ENCODE peak calls at places on chromosomes 1 and 21, in eight cellular contexts. One of them, this sample, is unnamed.

GRCh38 chr1:14365226-14365994 is 233.1 kb upstream of the KAZN start:
- DNase-seq in H9: no peak
- DNase-seq in stomach: no peak
- DNase-seq in lung: no peak
- DNase-seq in Peyer's patch: no peak
- DNase-seq in HFF-Myc: no peak
- DNase-seq in thoracic aorta: no peak
- DNase-seq in CD4-positive, alpha-beta T cell: no peak
- DNase-seq in this sample: no peak

GRCh38 chr1:219459321-219460105 is 153.4 kb downstream of the ZC3H11B start:
- DNase-seq in H9: no peak
- DNase-seq in stomach: no peak
- DNase-seq in lung: no peak
- DNase-seq in Peyer's patch: no peak
- DNase-seq in HFF-Myc: no peak
- DNase-seq in thoracic aorta: no peak
- DNase-seq in CD4-positive, alpha-beta T cell: no peak
- DNase-seq in this sample: no peak

GRCh38 chr1:39141925-39142324 is 62.6 kb upstream of the MACF1 start:
- DNase-seq in H9: peak
- DNase-seq in stomach: no peak
- DNase-seq in lung: no peak
- DNase-seq in Peyer's patch: no peak
- DNase-seq in HFF-Myc: no peak
- DNase-seq in thoracic aorta: no peak
- DNase-seq in CD4-positive, alpha-beta T cell: no peak
- DNase-seq in this sample: no peak

GRCh38 chr1:110425611-110426152 is 18.2 kb upstream of the LAMTOR5 start:
- DNase-seq in H9: no peak
- DNase-seq in stomach: no peak
- DNase-seq in lung: no peak
- DNase-seq in Peyer's patch: no peak
- DNase-seq in HFF-Myc: no peak
- DNase-seq in thoracic aorta: no peak
- DNase-seq in CD4-positive, alpha-beta T cell: no peak
- DNase-seq in this sample: no peak

GRCh38 chr1:198678301-198678836 is 39.5 kb downstream of the PTPRC start:
- DNase-seq in H9: no peak
- DNase-seq in stomach: no peak
- DNase-seq in lung: no peak
- DNase-seq in Peyer's patch: no peak
- DNase-seq in HFF-Myc: no peak
- DNase-seq in thoracic aorta: no peak
- DNase-seq in CD4-positive, alpha-beta T cell: peak
- DNase-seq in this sample: no peak

GRCh38 chr1:1432951-1433803 is 2.3 kb upstream of the VWA1 start:
- DNase-seq in H9: peak
- DNase-seq in stomach: peak
- DNase-seq in lung: peak
- DNase-seq in Peyer's patch: peak
- DNase-seq in HFF-Myc: no peak
- DNase-seq in thoracic aorta: no peak
- DNase-seq in CD4-positive, alpha-beta T cell: no peak
- DNase-seq in this sample: no peak

GRCh38 chr1:180098242-180098995 is 56.2 kb upstream of the QSOX1 start:
- DNase-seq in H9: no peak
- DNase-seq in stomach: no peak
- DNase-seq in lung: no peak
- DNase-seq in Peyer's patch: no peak
- DNase-seq in HFF-Myc: no peak
- DNase-seq in thoracic aorta: no peak
- DNase-seq in CD4-positive, alpha-beta T cell: no peak
- DNase-seq in this sample: peak

GRCh38 chr1:154863702-154864174 is 6.3 kb downstream of the KCNN3 start:
- DNase-seq in H9: peak
- DNase-seq in stomach: peak
- DNase-seq in lung: no peak
- DNase-seq in Peyer's patch: no peak
- DNase-seq in HFF-Myc: no peak
- DNase-seq in thoracic aorta: no peak
- DNase-seq in CD4-positive, alpha-beta T cell: no peak
- DNase-seq in this sample: no peak

GRCh38 chr1:235304549-235305451 is 23.2 kb downstream of the ARID4B start:
- DNase-seq in H9: no peak
- DNase-seq in stomach: no peak
- DNase-seq in lung: no peak
- DNase-seq in Peyer's patch: no peak
- DNase-seq in HFF-Myc: no peak
- DNase-seq in thoracic aorta: no peak
- DNase-seq in CD4-positive, alpha-beta T cell: no peak
- DNase-seq in this sample: no peak

GRCh38 chr1:6129313-6129712 is 50.8 kb downstream of the CHD5 start:
- DNase-seq in H9: no peak
- DNase-seq in stomach: no peak
- DNase-seq in lung: no peak
- DNase-seq in Peyer's patch: peak
- DNase-seq in HFF-Myc: no peak
- DNase-seq in thoracic aorta: no peak
- DNase-seq in CD4-positive, alpha-beta T cell: no peak
- DNase-seq in this sample: no peak

GRCh38 chr1:192563129-192563528 is 12.4 kb upstream of the RGS1 start:
- DNase-seq in H9: no peak
- DNase-seq in stomach: no peak
- DNase-seq in lung: no peak
- DNase-seq in Peyer's patch: no peak
- DNase-seq in HFF-Myc: no peak
- DNase-seq in thoracic aorta: no peak
- DNase-seq in CD4-positive, alpha-beta T cell: no peak
- DNase-seq in this sample: no peak

GRCh38 chr21:37463083-37463780 is 96.7 kb downstream of the DYRK1A start:
- DNase-seq in H9: no peak
- DNase-seq in stomach: peak
- DNase-seq in lung: no peak
- DNase-seq in Peyer's patch: no peak
- DNase-seq in HFF-Myc: peak
- DNase-seq in thoracic aorta: no peak
- DNase-seq in CD4-positive, alpha-beta T cell: no peak
- DNase-seq in this sample: no peak

GRCh38 chr1:204259196-204259595 is 45.4 kb upstream of the GOLT1A start:
- DNase-seq in H9: no peak
- DNase-seq in stomach: no peak
- DNase-seq in lung: no peak
- DNase-seq in Peyer's patch: no peak
- DNase-seq in HFF-Myc: no peak
- DNase-seq in thoracic aorta: no peak
- DNase-seq in CD4-positive, alpha-beta T cell: no peak
- DNase-seq in this sample: no peak

DNA sequence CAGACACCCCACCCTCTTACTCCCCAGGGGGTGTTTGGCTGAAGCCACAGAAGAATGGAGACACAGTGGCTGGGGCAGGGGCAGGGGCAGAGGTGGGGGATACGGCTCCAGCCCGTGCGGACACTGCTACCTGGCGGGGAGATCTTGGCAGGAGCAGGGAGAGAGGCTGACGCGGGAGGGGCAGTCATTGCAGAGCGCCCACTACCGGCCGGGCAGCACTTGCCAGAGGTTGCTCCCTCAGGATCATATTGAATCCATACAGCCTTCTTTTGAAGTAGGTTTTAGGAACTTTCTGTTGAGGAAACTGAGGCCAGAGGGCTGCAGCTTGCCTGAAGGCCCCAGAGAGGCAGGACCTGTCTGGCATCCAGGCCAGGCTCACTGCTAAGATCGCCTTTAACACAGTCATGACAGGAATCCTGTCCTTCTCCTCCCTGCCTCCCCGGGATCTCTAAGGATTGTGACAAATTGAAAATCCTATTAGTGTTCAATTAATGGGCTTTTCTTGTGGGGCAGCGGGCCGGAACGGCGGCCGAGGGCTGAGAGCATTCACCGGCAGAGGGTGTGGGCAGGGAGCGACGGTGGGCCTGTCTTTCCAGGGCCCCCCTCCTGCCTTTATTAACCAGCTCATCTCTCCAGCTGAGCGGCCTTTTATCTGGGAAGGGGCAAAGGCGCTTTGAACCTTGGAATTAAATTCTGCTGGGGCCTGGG is 65.5 kb upstream of the WNT4 start:
- DNase-seq in H9: peak
- DNase-seq in stomach: no peak
- DNase-seq in lung: no peak
- DNase-seq in Peyer's patch: no peak
- DNase-seq in HFF-Myc: no peak
- DNase-seq in thoracic aorta: no peak
- DNase-seq in CD4-positive, alpha-beta T cell: no peak
- DNase-seq in this sample: no peak
- TF ChIP-seq CTCF in H9: no peak
- TF ChIP-seq CTCF in stomach: no peak
- TF ChIP-seq CTCF in lung: no peak
- TF ChIP-seq CTCF in Peyer's patch: no peak
- TF ChIP-seq CTCF in HFF-Myc: peak
- TF ChIP-seq CTCF in thoracic aorta: no peak
- TF ChIP-seq CTCF in CD4-positive, alpha-beta T cell: no peak
- TF ChIP-seq CTCF in this sample: no peak

DNA sequence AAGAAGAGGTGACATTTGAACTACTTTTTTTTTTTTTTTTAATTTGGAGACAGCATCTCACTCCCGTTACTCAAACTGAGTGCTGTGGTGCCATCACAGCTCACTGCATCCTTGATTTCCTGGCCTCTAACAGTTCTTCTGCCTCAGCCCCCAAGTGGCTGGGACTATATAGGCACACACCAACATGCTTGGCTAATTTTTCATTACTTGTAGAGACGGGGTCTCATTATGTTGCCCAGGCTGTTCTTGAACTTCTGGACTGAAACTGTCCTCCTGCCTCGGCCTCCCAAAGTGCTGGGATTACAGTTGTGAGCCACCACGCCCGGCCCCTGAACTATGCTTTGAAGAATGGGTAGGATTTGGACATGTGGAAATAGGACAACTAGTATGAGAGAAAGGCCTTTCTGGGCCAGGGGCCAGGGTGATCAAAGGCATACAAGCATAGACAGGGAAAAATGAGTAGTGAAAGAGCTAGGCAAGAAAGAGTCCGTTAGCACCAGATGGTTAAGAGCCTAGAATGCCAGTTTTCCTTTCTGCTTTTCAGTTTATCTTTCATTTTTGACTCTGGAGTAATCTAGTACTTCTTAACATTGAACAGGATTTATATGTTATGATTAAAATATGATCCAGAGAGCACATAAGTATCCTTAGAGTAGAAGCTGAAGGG is 6.3 kb downstream of the RABGAP1L start:
- DNase-seq in H9: no peak
- DNase-seq in stomach: no peak
- DNase-seq in lung: no peak
- DNase-seq in Peyer's patch: no peak
- DNase-seq in HFF-Myc: no peak
- DNase-seq in thoracic aorta: no peak
- DNase-seq in CD4-positive, alpha-beta T cell: no peak
- DNase-seq in this sample: peak
- TF ChIP-seq CTCF in H9: peak
- TF ChIP-seq CTCF in stomach: no peak
- TF ChIP-seq CTCF in lung: no peak
- TF ChIP-seq CTCF in Peyer's patch: no peak
- TF ChIP-seq CTCF in HFF-Myc: no peak
- TF ChIP-seq CTCF in thoracic aorta: no peak
- TF ChIP-seq CTCF in CD4-positive, alpha-beta T cell: no peak
- TF ChIP-seq CTCF in this sample: no peak

GRCh38 chr1:184034761-184035379 is 2.7 kb downstream of the COLGALT2 start:
- DNase-seq in H9: no peak
- DNase-seq in stomach: no peak
- DNase-seq in lung: no peak
- DNase-seq in Peyer's patch: no peak
- DNase-seq in HFF-Myc: no peak
- DNase-seq in thoracic aorta: no peak
- DNase-seq in CD4-positive, alpha-beta T cell: no peak
- DNase-seq in this sample: peak

GRCh38 chr1:184033711-184034167 is 3.8 kb downstream of the COLGALT2 start:
- DNase-seq in H9: no peak
- DNase-seq in stomach: no peak
- DNase-seq in lung: no peak
- DNase-seq in Peyer's patch: no peak
- DNase-seq in HFF-Myc: no peak
- DNase-seq in thoracic aorta: no peak
- DNase-seq in CD4-positive, alpha-beta T cell: no peak
- DNase-seq in this sample: no peak

GRCh38 chr1:184036517-184036949 is 995 bp downstream of the COLGALT2 start:
- DNase-seq in H9: peak
- DNase-seq in stomach: no peak
- DNase-seq in lung: no peak
- DNase-seq in Peyer's patch: peak
- DNase-seq in HFF-Myc: no peak
- DNase-seq in thoracic aorta: no peak
- DNase-seq in CD4-positive, alpha-beta T cell: no peak
- DNase-seq in this sample: peak

GRCh38 chr1:184037849-184038591 is 492 bp upstream of the COLGALT2 start:
- DNase-seq in H9: no peak
- DNase-seq in stomach: no peak
- DNase-seq in lung: no peak
- DNase-seq in Peyer's patch: no peak
- DNase-seq in HFF-Myc: no peak
- DNase-seq in thoracic aorta: no peak
- DNase-seq in CD4-positive, alpha-beta T cell: no peak
- DNase-seq in this sample: no peak

GRCh38 chr1:184035719-184036516 is 1.6 kb downstream of the COLGALT2 start:
- DNase-seq in H9: no peak
- DNase-seq in stomach: no peak
- DNase-seq in lung: no peak
- DNase-seq in Peyer's patch: peak
- DNase-seq in HFF-Myc: no peak
- DNase-seq in thoracic aorta: no peak
- DNase-seq in CD4-positive, alpha-beta T cell: no peak
- DNase-seq in this sample: no peak
- TF ChIP-seq CTCF in H9: no peak
- TF ChIP-seq CTCF in stomach: no peak
- TF ChIP-seq CTCF in lung: no peak
- TF ChIP-seq CTCF in Peyer's patch: no peak
- TF ChIP-seq CTCF in HFF-Myc: no peak
- TF ChIP-seq CTCF in thoracic aorta: no peak
- TF ChIP-seq CTCF in CD4-positive, alpha-beta T cell: no peak
- TF ChIP-seq CTCF in this sample: no peak

GRCh38 chr1:212977781-212978645 is 27.7 kb downstream of the VASH2 start:
- DNase-seq in H9: peak
- DNase-seq in stomach: peak
- DNase-seq in lung: no peak
- DNase-seq in Peyer's patch: no peak
- DNase-seq in HFF-Myc: no peak
- DNase-seq in thoracic aorta: no peak
- DNase-seq in CD4-positive, alpha-beta T cell: no peak
- DNase-seq in this sample: peak

GRCh38 chr1:212981571-212982328 is 31.4 kb downstream of the VASH2 start:
- DNase-seq in H9: peak
- DNase-seq in stomach: peak
- DNase-seq in lung: peak
- DNase-seq in Peyer's patch: no peak
- DNase-seq in HFF-Myc: no peak
- DNase-seq in thoracic aorta: no peak
- DNase-seq in CD4-positive, alpha-beta T cell: no peak
- DNase-seq in this sample: no peak

GRCh38 chr1:212980123-212980800 is 29.9 kb downstream of the VASH2 start:
- DNase-seq in H9: peak
- DNase-seq in stomach: no peak
- DNase-seq in lung: no peak
- DNase-seq in Peyer's patch: no peak
- DNase-seq in HFF-Myc: no peak
- DNase-seq in thoracic aorta: no peak
- DNase-seq in CD4-positive, alpha-beta T cell: no peak
- DNase-seq in this sample: peak

GRCh38 chr1:212981025-212981495 is 30.7 kb downstream of the VASH2 start:
- DNase-seq in H9: peak
- DNase-seq in stomach: peak
- DNase-seq in lung: peak
- DNase-seq in Peyer's patch: no peak
- DNase-seq in HFF-Myc: no peak
- DNase-seq in thoracic aorta: no peak
- DNase-seq in CD4-positive, alpha-beta T cell: no peak
- DNase-seq in this sample: no peak

GRCh38 chr1:212979340-212980122 is 29.2 kb downstream of the VASH2 start:
- DNase-seq in H9: peak
- DNase-seq in stomach: no peak
- DNase-seq in lung: no peak
- DNase-seq in Peyer's patch: no peak
- DNase-seq in HFF-Myc: no peak
- DNase-seq in thoracic aorta: no peak
- DNase-seq in CD4-positive, alpha-beta T cell: no peak
- DNase-seq in this sample: no peak
- TF ChIP-seq CTCF in H9: no peak
- TF ChIP-seq CTCF in stomach: no peak
- TF ChIP-seq CTCF in lung: no peak
- TF ChIP-seq CTCF in Peyer's patch: no peak
- TF ChIP-seq CTCF in HFF-Myc: no peak
- TF ChIP-seq CTCF in thoracic aorta: no peak
- TF ChIP-seq CTCF in CD4-positive, alpha-beta T cell: no peak
- TF ChIP-seq CTCF in this sample: no peak

This sample was measured in adrenal gland.